ENCODE peak calls at places on chromosome 9, in four cellular contexts. O is adrenal gland, V is IMR-90, C is upper lobe of right lung. L is an unnamed sample.

GRCh38 chr9:107216331-107216730 is 66.7 kb upstream of the RAD23B start:
- DNase-seq in V (no peak), O (no peak), C (no peak), L (no peak)

GRCh38 chr9:78900500-78900899 is 603.6 kb downstream of the PSAT1 start:
- DNase-seq in O (no peak), C (no peak), V (peak), L (no peak)

GRCh38 chr9:72855321-72855720 is 97.5 kb downstream of the ALDH1A1 start:
- DNase-seq in V (no peak), O (no peak), C (no peak), L (no peak)

GRCh38 chr9:89885156-89885555 is 280.3 kb downstream of the GADD45G start:
- DNase-seq in C (peak), V (no peak), O (no peak), L (no peak)

GRCh38 chr9:107208121-107208520 is 75.0 kb upstream of the RAD23B start:
- DNase-seq in V (peak), O (no peak), C (no peak), L (no peak)

GRCh38 chr9:73200694-73201432 is 49.2 kb downstream of the ANXA1 start:
- DNase-seq in C (no peak), V (peak), O (no peak), L (no peak)

GRCh38 chr9:131738838-131739191 is 1.1 kb downstream of the RAPGEF1 start:
- DNase-seq in C (no peak), O (no peak), V (no peak), L (no peak)

GRCh38 chr9:37174247-37174646 is 53.9 kb downstream of the ZCCHC7 start:
- DNase-seq in O (no peak), V (peak), C (no peak), L (no peak)

GRCh38 chr9:86357091-86357866 is 3.1 kb upstream of the TUT7 start:
- DNase-seq in C (no peak), V (no peak), O (no peak), L (no peak)

GRCh38 chr9:95626341-95626740 is 109.6 kb upstream of the PTCH1 start:
- DNase-seq in V (no peak), O (no peak), C (no peak), L (no peak)

GRCh38 chr9:137048655-137049543 is 2.9 kb upstream of the NPDC1 start:
- DNase-seq in O (no peak), C (no peak), V (no peak), L (no peak)

GRCh38 chr9:26789959-26790358 is 102.6 kb downstream of the CAAP1 start:
- DNase-seq in C (no peak), V (peak), O (no peak), L (peak)

GRCh38 chr9:94847486-94847885 is 121.0 kb downstream of the AOPEP start:
- DNase-seq in O (no peak), V (peak), C (no peak), L (peak)

GRCh38 chr9:33881635-33882034 is 64.7 kb downstream of the UBE2R2 start:
- DNase-seq in C (no peak), O (no peak), V (peak), L (no peak)

GRCh38 chr9:37031081-37031480 is 3.0 kb downstream of the PAX5 start:
- DNase-seq in V (no peak), O (no peak), C (no peak), L (no peak)

GRCh38 chr9:134670042-134670525 is 28.5 kb downstream of the COL5A1 start:
- DNase-seq in O (no peak), V (peak), C (no peak), L (no peak)

GRCh38 chr9:98482248-98482647 is 226.5 kb downstream of the GABBR2 start:
- DNase-seq in C (no peak), V (no peak), O (no peak), L (no peak)

GRCh38 chr9:93894691-93895079 is 60.5 kb downstream of the BARX1 start:
- DNase-seq in V (no peak), O (no peak), C (peak), L (no peak)

GRCh38 chr9:120545691-120546565 is 34.0 kb downstream of the CDK5RAP2 start:
- DNase-seq in O (no peak), C (no peak), V (no peak), L (no peak)

GRCh38 chr9:131733601-131734061 is 6.2 kb downstream of the RAPGEF1 start:
- DNase-seq in O (peak), C (no peak), V (peak), L (peak)

GRCh38 chr9:71691036-71691435 is 77.3 kb downstream of the CEMIP2 start:
- DNase-seq in O (no peak), V (no peak), C (no peak), L (no peak)

GRCh38 chr9:134396825-134397224 is 70.6 kb downstream of the RXRA start:
- DNase-seq in C (no peak), V (no peak), O (no peak), L (no peak)

GRCh38 chr9:93108301-93109041 is 12.5 kb downstream of the CARD19 start:
- DNase-seq in C (peak), V (no peak), O (peak), L (no peak)

DNA sequence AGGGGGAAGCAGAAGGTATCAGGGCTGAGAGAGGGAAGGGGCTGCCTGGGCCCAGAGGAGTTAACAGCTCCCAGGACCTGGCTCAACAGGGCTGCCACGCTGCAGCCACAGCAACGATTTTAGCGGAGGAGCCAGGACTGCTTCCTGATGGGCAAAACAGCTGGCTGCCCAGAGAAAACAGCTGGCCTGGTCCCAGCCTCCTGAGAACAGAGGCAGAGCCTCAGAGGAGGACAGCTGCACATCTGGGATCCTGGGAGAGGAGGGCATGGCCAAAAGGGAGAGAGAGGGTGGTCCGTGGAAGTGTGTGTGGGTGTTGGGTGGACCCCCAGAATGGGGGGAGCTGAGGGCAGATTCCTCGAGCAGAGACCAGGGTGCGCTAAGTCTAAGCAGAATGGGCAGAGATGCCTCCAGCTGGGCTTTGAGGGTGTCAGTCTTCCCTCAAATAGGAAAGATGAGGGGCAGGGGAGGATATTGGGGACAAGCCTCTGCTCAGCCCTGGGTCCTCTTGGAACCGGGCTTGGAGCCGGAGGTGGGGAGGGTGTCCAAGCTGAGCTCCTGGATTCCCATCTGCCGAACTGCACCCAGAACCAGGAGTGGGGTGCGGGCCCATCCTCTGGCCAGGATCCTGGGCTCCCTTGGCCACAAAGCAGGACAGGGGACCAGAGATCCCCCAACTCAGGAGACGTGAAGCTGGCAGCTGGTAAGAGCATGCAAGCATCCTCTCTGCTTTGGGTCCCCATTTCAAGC is 9.1 kb upstream of the CERCAM start:
- DNase-seq in C (no peak), O (no peak), V (no peak), L (no peak)
- TF ChIP-seq CTCF in C (no peak), O (no peak), V (no peak), L (no peak)

DNA sequence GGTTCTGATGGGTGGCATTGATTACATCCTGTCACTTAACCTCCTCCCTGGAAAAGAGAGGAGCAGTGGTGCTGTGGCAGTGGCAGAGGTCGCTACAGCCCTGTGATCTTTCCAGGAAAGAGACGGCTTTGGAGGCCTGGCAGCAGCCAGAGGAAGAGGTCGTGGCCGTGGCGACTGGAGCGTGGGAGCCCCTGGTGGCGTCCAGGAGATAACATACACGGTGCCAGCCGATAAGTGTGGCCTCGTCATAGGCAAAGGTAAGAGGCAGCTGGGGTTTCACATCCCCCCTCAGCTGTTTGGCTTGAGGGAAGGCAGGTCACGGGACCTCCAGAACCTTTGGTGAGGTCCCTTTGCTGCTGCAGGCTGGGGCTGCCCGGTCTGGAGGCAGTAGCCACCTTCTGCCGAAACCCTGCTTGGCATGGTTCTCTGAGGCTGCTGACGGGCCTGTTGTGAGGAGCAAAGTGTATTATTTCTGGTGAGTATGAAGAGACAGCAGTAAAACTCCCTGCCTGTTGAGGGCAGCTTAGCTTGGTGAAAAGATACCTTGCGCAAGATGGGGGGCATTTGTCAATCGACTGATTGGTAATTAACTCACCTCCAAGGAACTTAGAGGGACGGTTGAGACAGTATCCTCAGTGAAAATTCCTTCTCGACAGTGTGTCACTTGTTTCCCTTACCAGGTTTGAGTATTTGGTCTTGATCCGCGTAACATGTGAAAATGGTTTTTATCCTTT is 38.0 kb upstream of the PRDM12 start:
- DNase-seq in V (no peak), O (no peak), C (no peak), L (no peak)
- TF ChIP-seq CTCF in V (peak), O (no peak), C (no peak), L (no peak)

DNA sequence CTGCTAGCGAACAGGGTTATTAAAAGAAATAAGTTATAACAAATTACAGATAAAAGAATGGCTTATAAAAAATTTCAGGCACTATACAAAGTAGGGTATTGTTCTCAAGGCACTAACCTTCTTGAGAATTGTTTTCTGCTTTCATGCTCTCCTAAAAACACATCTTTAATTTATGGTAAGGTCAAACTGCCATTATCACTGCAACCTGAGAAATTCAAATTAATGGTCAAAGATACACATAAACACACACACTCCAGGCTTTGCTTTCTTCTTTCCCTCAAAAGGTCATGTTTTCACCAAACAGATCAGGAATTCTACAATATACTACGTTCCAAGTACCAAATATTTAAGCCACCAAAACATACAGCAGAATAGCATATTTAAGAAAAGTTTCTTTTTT is 44.9 kb downstream of the ELAVL2 start:
- DNase-seq in C (no peak), O (no peak), V (no peak), L (no peak)
- TF ChIP-seq CTCF in C (no peak), O (no peak), V (no peak), L (no peak)

GRCh38 chr9:21904776-21905175 is 89.4 kb downstream of the CDKN2A start:
- DNase-seq in C (no peak), O (no peak), V (no peak), L (no peak)
- TF ChIP-seq CTCF in C (no peak), O (no peak), V (no peak), L (peak)

GRCh38 chr9:35650341-35651158 is at the start of gene SIT1:
- DNase-seq in C (no peak), O (no peak), V (no peak), L (no peak)

GRCh38 chr9:35643046-35643445 is 7.7 kb downstream of the SIT1 start:
- DNase-seq in C (no peak), O (no peak), V (no peak), L (no peak)

GRCh38 chr9:35649431-35650340 is 1.0 kb downstream of the SIT1 start:
- DNase-seq in O (no peak), V (no peak), C (no peak), L (no peak)

GRCh38 chr9:35646583-35647265 is 4.0 kb downstream of the SIT1 start:
- DNase-seq in O (peak), V (peak), C (peak), L (no peak)

GRCh38 chr9:35645736-35646582 is 4.8 kb downstream of the SIT1 start:
- DNase-seq in C (peak), O (no peak), V (no peak), L (no peak)
- TF ChIP-seq CTCF in C (no peak), O (no peak), V (no peak), L (peak)

DNA sequence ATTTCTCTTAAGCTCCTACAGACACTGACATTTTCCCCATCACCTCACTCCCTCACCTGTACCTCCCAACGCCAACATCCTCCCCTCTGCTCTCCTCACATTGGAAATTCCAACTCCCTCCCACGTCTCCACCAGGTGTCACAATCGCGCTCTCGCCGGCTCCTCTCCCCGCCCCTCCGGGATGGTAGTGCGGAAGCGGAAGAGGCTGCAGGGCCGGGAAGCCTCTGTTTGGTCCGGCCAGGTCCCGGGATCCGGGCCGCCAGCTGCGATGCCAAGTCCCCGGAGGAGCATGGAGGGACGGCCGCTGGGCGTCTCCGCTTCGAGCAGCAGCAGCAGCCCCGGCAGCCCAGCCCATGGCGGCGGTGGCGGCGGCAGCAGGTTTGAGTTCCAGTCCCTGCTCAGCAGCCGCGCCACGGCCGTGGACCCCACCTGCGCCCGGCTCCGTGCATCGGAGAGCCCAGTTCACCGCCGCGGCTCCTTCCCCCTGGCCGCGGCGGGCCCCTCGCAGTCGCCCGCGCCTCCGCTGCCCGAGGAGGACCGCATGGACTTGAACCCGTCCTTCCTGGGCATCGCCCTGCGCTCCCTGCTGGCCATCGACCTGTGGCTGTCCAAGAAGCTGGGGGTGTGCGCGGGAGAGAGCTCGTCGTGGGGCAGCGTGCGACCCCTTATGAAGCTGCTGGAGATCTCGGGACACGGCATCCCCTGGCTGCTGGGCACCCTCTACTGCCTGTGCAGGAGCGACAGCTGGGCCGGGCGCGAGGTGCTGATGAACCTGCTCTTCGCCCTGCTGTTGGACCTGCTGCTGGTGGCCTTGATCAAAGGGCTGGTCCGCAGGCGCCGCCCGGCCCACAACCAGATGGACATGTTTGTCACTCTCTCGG is at the start of gene PLPP6:
- DNase-seq in O (peak), C (peak), V (peak), L (no peak)
- TF ChIP-seq CTCF in O (peak), C (peak), V (peak), L (peak)

DNA sequence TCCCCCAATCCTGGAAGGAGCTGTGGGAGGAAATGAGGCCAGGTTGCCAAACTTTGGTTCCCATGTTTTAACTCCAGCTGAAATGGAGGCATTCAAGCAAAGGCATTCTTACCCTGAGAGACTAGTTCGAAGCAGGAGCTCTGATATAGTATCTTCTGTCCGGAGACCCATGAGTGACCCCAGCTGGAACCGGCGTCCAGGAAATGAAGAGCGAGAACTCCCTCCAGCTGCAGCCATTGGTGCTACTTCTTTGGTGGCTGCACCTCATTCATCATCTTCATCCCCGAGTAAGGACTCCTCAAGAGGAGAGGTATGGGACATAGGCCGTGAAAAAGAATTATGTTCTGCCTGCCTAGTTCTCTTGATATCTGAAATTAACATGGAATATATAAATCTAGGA is 75.7 kb downstream of the GAPVD1 start:
- DNase-seq in O (no peak), V (no peak), C (no peak), L (no peak)
- TF ChIP-seq CTCF in O (no peak), V (no peak), C (no peak), L (no peak)

GRCh38 chr9:126775926-126776325 is 28.9 kb upstream of the ZBTB43 start:
- DNase-seq in V (no peak), C (no peak), O (no peak), L (no peak)

GRCh38 chr9:126781717-126782388 is 23.0 kb upstream of the ZBTB43 start:
- DNase-seq in V (peak), O (peak), C (peak), L (no peak)

GRCh38 chr9:126773004-126773607 is 31.7 kb upstream of the ZBTB43 start:
- DNase-seq in V (peak), O (no peak), C (peak), L (no peak)

GRCh38 chr9:126781186-126781585 is 23.7 kb upstream of the ZBTB43 start:
- DNase-seq in C (peak), V (no peak), O (no peak), L (no peak)

DNA sequence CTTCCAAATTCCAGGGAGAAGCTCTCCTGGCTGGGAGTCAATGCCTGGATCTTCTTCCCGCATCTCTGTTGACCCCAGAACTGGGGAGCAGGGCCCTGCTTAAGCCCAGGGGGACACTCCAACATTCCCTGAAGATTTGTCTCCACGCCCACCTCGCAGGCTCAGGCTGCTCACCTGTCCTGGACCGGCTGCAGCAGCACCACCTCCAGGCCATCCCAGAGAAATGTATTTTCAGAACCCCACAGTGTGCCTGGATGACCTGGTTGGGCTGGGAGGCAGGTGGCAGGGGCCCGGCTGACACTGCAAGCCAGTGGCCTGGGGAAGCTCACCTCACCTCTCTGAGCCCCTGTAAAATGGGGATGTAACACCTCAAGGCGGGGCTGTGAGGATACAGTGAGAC is 27.1 kb upstream of the ZBTB43 start:
- DNase-seq in O (no peak), C (peak), V (no peak), L (no peak)
- TF ChIP-seq CTCF in O (no peak), C (no peak), V (no peak), L (peak)